ENCODE peak calls at places on chromosome 1, in eight cellular contexts. U is SK-N-SH, Z is A549, S is H1, J is IMR-90, I is HepG2, Q is K562, H is GM12878. L is an unnamed sample.
A peak's percentile ranks its signal among the peaks of the same experiment; 100 is the strongest.

GRCh38 chr1:46202975-46203737 is at the start of gene LURAP1:
- DNase-seq in J (peak; percentile 72), I (no peak), U (peak; percentile 84), Q (peak; percentile 79), Z (no peak), S (peak; percentile 83), H (no peak), L (peak; percentile 41)

GRCh38 chr1:24932284-24932683 is 2.2 kb upstream of the RUNX3 start:
- DNase-seq in S (peak; percentile 89), H (no peak), I (no peak), Z (peak; percentile 26), Q (peak; percentile 93), J (no peak), U (peak; percentile 97), L (peak; percentile 79)

GRCh38 chr1:208177656-208178055 is 66.5 kb downstream of the PLXNA2 start:
- DNase-seq in H (no peak), U (no peak), S (no peak), Z (no peak), Q (no peak), I (no peak), J (no peak), L (peak; percentile 60)

GRCh38 chr1:151822404-151822803 is 9.2 kb downstream of the RORC start:
- DNase-seq in J (no peak), H (no peak), U (no peak), I (no peak), S (no peak), Z (no peak), Q (peak; percentile 34), L (no peak)

GRCh38 chr1:52153898-52154297 is 12.0 kb downstream of the ZFYVE9 start:
- DNase-seq in H (no peak), U (no peak), J (no peak), I (no peak), S (no peak), Z (no peak), Q (no peak), L (no peak)

GRCh38 chr1:241376711-241377110 is 19.7 kb upstream of the RGS7 start:
- DNase-seq in S (no peak), U (no peak), J (no peak), Q (no peak), H (no peak), I (no peak), Z (no peak), L (no peak)

GRCh38 chr1:171884475-171884874 is 43.2 kb downstream of the DNM3 start:
- DNase-seq in Z (no peak), J (no peak), U (no peak), Q (no peak), I (no peak), S (no peak), H (no peak), L (no peak)

GRCh38 chr1:234515821-234516241 is 36.9 kb upstream of the TARBP1 start:
- DNase-seq in S (no peak), J (peak; percentile 61), I (no peak), H (no peak), Z (no peak), Q (no peak), U (no peak), L (no peak)

GRCh38 chr1:107434379-107434728 is 293.5 kb downstream of the NTNG1 start:
- DNase-seq in S (no peak), Q (no peak), J (no peak), I (no peak), U (no peak), H (no peak), Z (no peak), L (no peak)

GRCh38 chr1:3320246-3321152 is 134.0 kb upstream of the ARHGEF16 start:
- DNase-seq in Q (no peak), J (peak; percentile 25), H (no peak), U (no peak), I (peak; percentile 99), Z (no peak), S (no peak), L (no peak)

GRCh38 chr1:30763654-30764248 is 6.2 kb upstream of the LAPTM5 start:
- DNase-seq in J (peak; percentile 48), H (no peak), Q (no peak), U (no peak), S (no peak), I (no peak), Z (no peak), L (no peak)

GRCh38 chr1:206739411-206740076 is 31.0 kb upstream of the IL19 start:
- DNase-seq in U (no peak), H (peak; percentile 99), I (no peak), S (no peak), Q (no peak), Z (no peak), J (peak; percentile 33), L (no peak)

GRCh38 chr1:19765623-19766022 is 34.1 kb downstream of the TMCO4 start:
- DNase-seq in S (no peak), J (peak; percentile 92), U (no peak), H (no peak), I (no peak), Z (peak; percentile 58), Q (no peak), L (no peak)

GRCh38 chr1:29505537-29506220 is 269.4 kb downstream of the PTPRU start:
- DNase-seq in U (no peak), H (no peak), J (no peak), S (peak; percentile 33), Q (no peak), I (no peak), Z (no peak), L (no peak)

GRCh38 chr1:25867210-25867991 is 8.1 kb downstream of the PAQR7 start:
- DNase-seq in H (no peak), Q (no peak), Z (peak; percentile 37), I (peak; percentile 65), J (no peak), U (no peak), S (no peak), L (peak; percentile 44)

GRCh38 chr1:23638188-23638619 is 53.4 kb upstream of the RPL11 start:
- DNase-seq in S (no peak), Z (no peak), J (no peak), Q (peak; percentile 54), I (no peak), H (no peak), U (no peak), L (no peak)

GRCh38 chr1:64519921-64520320 is 50.0 kb downstream of the CACHD1 start:
- DNase-seq in I (no peak), Q (no peak), J (peak; percentile 56), S (no peak), H (no peak), Z (no peak), U (no peak), L (no peak)

GRCh38 chr1:226821719-226822085 is 48.7 kb upstream of the PSEN2 start:
- DNase-seq in Q (no peak), S (no peak), H (no peak), Z (no peak), U (peak; percentile 52), J (peak; percentile 72), I (no peak), L (no peak)

GRCh38 chr1:23187637-23188036 is 19.0 kb upstream of the LUZP1 start:
- DNase-seq in Q (no peak), J (no peak), S (no peak), Z (no peak), I (peak; percentile 93), U (no peak), H (no peak), L (no peak)

GRCh38 chr1:178127482-178127881 is 33.6 kb downstream of the RASAL2 start:
- DNase-seq in S (no peak), I (no peak), U (no peak), J (no peak), Q (no peak), H (no peak), Z (no peak), L (no peak)

GRCh38 chr1:178126261-178126660 is 32.4 kb downstream of the RASAL2 start:
- DNase-seq in S (no peak), Z (peak; percentile 15), J (no peak), Q (no peak), H (no peak), I (peak; percentile 8), U (no peak), L (no peak)

GRCh38 chr1:178124115-178124514 is 30.2 kb downstream of the RASAL2 start:
- DNase-seq in U (no peak), H (no peak), I (no peak), Z (no peak), S (no peak), J (no peak), Q (no peak), L (no peak)

GRCh38 chr1:178122283-178122682 is 28.4 kb downstream of the RASAL2 start:
- DNase-seq in H (no peak), S (no peak), Q (no peak), J (peak; percentile 7), U (no peak), Z (no peak), I (no peak), L (no peak)

DNA sequence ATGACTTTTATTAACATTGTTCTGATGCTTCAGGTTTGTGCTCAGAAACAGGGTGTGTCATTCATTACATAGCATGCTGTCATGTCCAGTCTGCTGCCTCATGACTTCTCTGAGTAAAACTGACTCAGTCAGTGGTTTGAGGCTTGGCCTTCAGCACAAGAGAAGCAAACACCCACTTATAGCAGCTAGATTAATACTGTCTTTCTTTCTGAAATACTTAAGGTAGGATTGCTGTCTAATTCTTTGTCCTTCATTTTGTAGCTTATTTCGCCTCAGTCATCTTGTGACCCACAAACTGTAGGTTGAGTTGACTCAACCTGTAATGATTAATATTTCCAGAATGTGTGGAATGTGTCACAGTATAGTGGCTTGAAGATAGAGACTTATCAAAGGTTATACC is 32.9 kb downstream of the RASAL2 start:
- DNase-seq in Q (no peak), Z (peak; percentile 83), I (peak; percentile 80), J (peak; percentile 95), S (no peak), U (no peak), H (no peak), L (no peak)
- TF ChIP-seq USF2 in Q (no peak), Z (no peak), I (no peak), J (no peak), S (no peak), U (no peak), H (no peak), L (no peak)

GRCh38 chr1:170872663-170873062 is 62.7 kb upstream of the MROH9 start:
- DNase-seq in Q (no peak), U (no peak), S (no peak), Z (no peak), H (peak; percentile 30), J (no peak), I (no peak), L (no peak)
- TF ChIP-seq USF2 in Q (no peak), U (no peak), S (no peak), Z (no peak), H (no peak), J (no peak), I (no peak), L (no peak)

GRCh38 chr1:73180661-73181540 is 898.6 kb upstream of the NEGR1 start:
- DNase-seq in Z (no peak), S (no peak), U (no peak), Q (no peak), J (no peak), H (no peak), I (no peak), L (no peak)
- TF ChIP-seq USF2 in Z (no peak), S (no peak), U (no peak), Q (no peak), J (no peak), H (no peak), I (no peak), L (no peak)

DNA sequence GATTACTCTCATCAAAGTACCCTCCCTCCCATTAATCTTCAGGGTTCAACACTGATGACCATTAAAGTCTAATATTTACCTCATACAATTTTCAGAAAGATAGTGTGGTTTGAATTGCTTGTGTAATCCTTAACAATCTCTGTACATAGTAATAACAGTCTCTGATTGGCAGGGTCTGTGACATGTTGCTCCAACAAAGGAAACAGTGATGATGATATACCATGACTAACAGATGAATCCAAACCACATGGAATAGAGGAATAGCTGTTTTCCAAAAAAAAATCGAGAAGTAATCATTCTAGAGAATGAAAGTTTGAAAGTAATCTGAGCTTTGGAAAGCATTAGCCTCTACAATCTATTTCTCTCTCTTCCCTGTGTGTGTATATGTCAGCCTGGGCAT is 610.1 kb upstream of the NEGR1 start:
- DNase-seq in S (no peak), Q (no peak), I (no peak), Z (no peak), U (no peak), J (no peak), H (no peak), L (no peak)
- TF ChIP-seq USF2 in S (no peak), Q (no peak), I (no peak), Z (no peak), U (no peak), J (no peak), H (no peak), L (no peak)

L was measured in WTC11.